ENCODE peak calls at places on chromosomes 16 and 17, in ten cellular contexts. V, O, P, J, U, L, T, Y, G and Q are unnamed samples.

GRCh38 chr16:50744911-50745310 is 3.0 kb downstream of the CYLD start:
- DNase-seq in G (peak; percentile 55), P (no peak), Y (no peak), J (no peak), L (no peak), T (no peak), U (no peak), O (no peak), V (no peak), Q (no peak)

GRCh38 chr17:63070031-63070430 is 104.0 kb downstream of the TANC2 start:
- DNase-seq in O (no peak), T (no peak), L (no peak), P (no peak), Y (no peak), U (no peak), G (peak; percentile 29), J (peak; percentile 10), V (no peak), Q (no peak)

GRCh38 chr16:56332464-56333079 is 92.8 kb downstream of the AMFR start:
- DNase-seq in V (peak; percentile 94), G (peak; percentile 45), L (peak; percentile 67), P (peak; percentile 67), J (peak; percentile 67), U (peak; percentile 90), Y (peak; percentile 63), O (peak; percentile 98), T (peak; percentile 35), Q (peak; percentile 87)

GRCh38 chr16:1290032-1290431 is 19.4 kb upstream of the UBE2I start:
- DNase-seq in V (no peak), P (no peak), L (no peak), T (no peak), G (no peak), O (peak; percentile 88), Y (no peak), J (peak; percentile 41), U (no peak), Q (peak; percentile 84)

GRCh38 chr17:1830288-1830687 is 483 bp downstream of the RPA1 start:
- DNase-seq in L (no peak), J (peak; percentile 4), O (peak; percentile 78), Y (no peak), P (peak; percentile 13), T (no peak), G (no peak), V (no peak), U (peak; percentile 29), Q (peak; percentile 51)

GRCh38 chr17:81148986-81149533 is 16.2 kb upstream of the PVALEF start:
- DNase-seq in V (no peak), T (no peak), G (no peak), Y (no peak), U (no peak), P (no peak), L (no peak), O (no peak), J (no peak), Q (no peak)

GRCh38 chr16:86751081-86752030 is 173.0 kb downstream of the FOXL1 start:
- DNase-seq in L (no peak), U (no peak), T (peak; percentile 43), J (peak; percentile 83), P (no peak), O (peak; percentile 93), G (peak; percentile 87), Y (no peak), V (no peak), Q (peak; percentile 57)

GRCh38 chr17:47802341-47803022 is 19.1 kb downstream of the OSBPL7 start:
- DNase-seq in G (peak; percentile 41), V (peak; percentile 64), Y (peak; percentile 83), T (peak; percentile 32), O (peak; percentile 90), L (peak; percentile 67), U (peak; percentile 91), P (peak; percentile 62), J (peak; percentile 53), Q (peak; percentile 92)

GRCh38 chr17:27496005-27496404 is 39.8 kb downstream of the KSR1 start:
- DNase-seq in P (no peak), L (no peak), Y (no peak), U (no peak), V (no peak), T (no peak), G (no peak), O (no peak), J (no peak), Q (no peak)

GRCh38 chr17:21394265-21394664 is 18.1 kb downstream of the KCNJ12 start:
- DNase-seq in G (peak; percentile 62), L (no peak), J (no peak), U (no peak), V (no peak), P (no peak), Y (no peak), O (no peak), T (peak; percentile 40), Q (no peak)

GRCh38 chr16:22206847-22207714 is 1.0 kb downstream of the EEF2K start:
- DNase-seq in L (peak; percentile 87), G (peak; percentile 57), Y (peak; percentile 68), V (peak; percentile 92), P (peak; percentile 82), T (no peak), O (peak; percentile 94), U (no peak), J (peak; percentile 84), Q (peak; percentile 76)

GRCh38 chr17:73643846-73644144 is 450 bp downstream of the SDK2 start:
- DNase-seq in G (no peak), L (no peak), O (no peak), U (no peak), J (no peak), V (no peak), T (no peak), Y (peak; percentile 33), P (no peak), Q (no peak)
- H3K4me3 ChIP-seq in G (no peak overlapping the region), L (no peak overlapping the region), O (no peak overlapping the region), U (peak overlapping the region; percentile 33), J (peak overlapping the region; percentile 80), V (no peak overlapping the region), T (peak overlapping the region; percentile 31), Y (peak overlapping the region; percentile 86), P (peak overlapping the region; percentile 38), Q (peak overlapping the region; percentile 73)

DNA sequence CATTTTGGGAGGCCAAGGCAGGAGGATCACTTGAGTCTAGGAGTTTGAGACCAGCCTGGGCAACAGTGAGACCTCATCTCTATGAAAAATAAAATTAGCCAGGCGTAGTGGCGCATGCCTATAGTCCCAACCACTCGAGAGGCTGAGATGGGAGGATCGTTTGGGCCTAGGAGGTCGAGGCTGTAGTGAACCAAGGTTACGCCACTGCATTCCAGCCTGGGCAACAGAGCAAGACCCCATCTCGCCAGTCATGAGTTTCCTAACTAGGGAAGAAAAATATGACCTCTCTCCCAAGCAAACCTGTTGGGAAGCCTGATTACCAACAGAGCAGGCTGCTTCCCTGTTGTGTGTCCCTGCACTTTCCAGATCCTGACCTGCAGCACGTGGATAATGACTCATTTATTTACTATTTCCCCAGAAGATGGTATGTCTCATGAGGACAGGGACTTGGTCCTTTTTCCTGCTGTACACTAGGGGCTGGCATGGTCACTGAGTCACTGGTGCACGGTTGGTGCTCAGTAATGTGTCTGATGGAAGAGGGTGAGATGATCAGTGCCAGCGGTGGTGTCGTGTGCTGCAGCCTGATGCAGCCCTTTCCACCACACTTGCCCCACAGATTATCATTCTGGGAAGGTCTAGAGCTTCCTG is 30.8 kb downstream of the NMT1 start:
- DNase-seq in T (no peak), O (peak; percentile 42), U (no peak), V (no peak), J (peak; percentile 32), L (no peak), P (no peak), G (peak; percentile 36), Y (no peak), Q (no peak)
- H3K36me3 ChIP-seq in T (peaks cover 66% of the 10 kb centered on the region), O (peaks cover 70% of the 10 kb centered on the region), U (peaks cover 6% of the 10 kb centered on the region), V (no peaks in the 10 kb centered on the region), J (peaks cover 62% of the 10 kb centered on the region), L (peaks cover 10% of the 10 kb centered on the region), P (no peaks in the 10 kb centered on the region), G (peaks cover 60% of the 10 kb centered on the region), Y (peaks cover 79% of the 10 kb centered on the region), Q (peaks cover 46% of the 10 kb centered on the region)

GRCh38 chr17:8125947-8126305 is 2.0 kb upstream of the HES7 start:
- DNase-seq in P (no peak), T (no peak), Y (peak; percentile 45), O (no peak), U (peak; percentile 20), V (no peak), G (no peak), L (no peak), J (no peak), Q (peak; percentile 91)
- H3K4me3 ChIP-seq in P (peak overlapping the region; percentile 48), T (peak overlapping the region; percentile 69), Y (peak overlapping the region; percentile 78), O (peak overlapping the region; percentile 72), U (peak overlapping the region; percentile 54), V (peak overlapping the region; percentile 45), G (peak overlapping the region; percentile 69), L (peak overlapping the region; percentile 3), J (peak overlapping the region; percentile 64), Q (peak overlapping the region; percentile 74)

GRCh38 chr16:31190061-31190460 is 10.1 kb downstream of the FUS start:
- DNase-seq in T (no peak), Y (no peak), G (no peak), P (no peak), U (no peak), L (no peak), O (no peak), J (no peak), V (no peak), Q (no peak)

GRCh38 chr16:31187808-31188189 is 7.9 kb downstream of the FUS start:
- DNase-seq in G (no peak), P (no peak), Y (no peak), O (peak; percentile 64), U (no peak), L (no peak), J (no peak), T (no peak), V (no peak), Q (no peak)

GRCh38 chr16:31189412-31189778 is 9.5 kb downstream of the FUS start:
- DNase-seq in O (no peak), L (no peak), Y (no peak), U (no peak), V (no peak), G (no peak), P (no peak), T (no peak), J (no peak), Q (no peak)

GRCh38 chr16:31186930-31187807 is 7.2 kb downstream of the FUS start:
- DNase-seq in U (no peak), G (no peak), L (no peak), V (no peak), Y (no peak), O (no peak), T (no peak), J (no peak), P (no peak), Q (no peak)

DNA sequence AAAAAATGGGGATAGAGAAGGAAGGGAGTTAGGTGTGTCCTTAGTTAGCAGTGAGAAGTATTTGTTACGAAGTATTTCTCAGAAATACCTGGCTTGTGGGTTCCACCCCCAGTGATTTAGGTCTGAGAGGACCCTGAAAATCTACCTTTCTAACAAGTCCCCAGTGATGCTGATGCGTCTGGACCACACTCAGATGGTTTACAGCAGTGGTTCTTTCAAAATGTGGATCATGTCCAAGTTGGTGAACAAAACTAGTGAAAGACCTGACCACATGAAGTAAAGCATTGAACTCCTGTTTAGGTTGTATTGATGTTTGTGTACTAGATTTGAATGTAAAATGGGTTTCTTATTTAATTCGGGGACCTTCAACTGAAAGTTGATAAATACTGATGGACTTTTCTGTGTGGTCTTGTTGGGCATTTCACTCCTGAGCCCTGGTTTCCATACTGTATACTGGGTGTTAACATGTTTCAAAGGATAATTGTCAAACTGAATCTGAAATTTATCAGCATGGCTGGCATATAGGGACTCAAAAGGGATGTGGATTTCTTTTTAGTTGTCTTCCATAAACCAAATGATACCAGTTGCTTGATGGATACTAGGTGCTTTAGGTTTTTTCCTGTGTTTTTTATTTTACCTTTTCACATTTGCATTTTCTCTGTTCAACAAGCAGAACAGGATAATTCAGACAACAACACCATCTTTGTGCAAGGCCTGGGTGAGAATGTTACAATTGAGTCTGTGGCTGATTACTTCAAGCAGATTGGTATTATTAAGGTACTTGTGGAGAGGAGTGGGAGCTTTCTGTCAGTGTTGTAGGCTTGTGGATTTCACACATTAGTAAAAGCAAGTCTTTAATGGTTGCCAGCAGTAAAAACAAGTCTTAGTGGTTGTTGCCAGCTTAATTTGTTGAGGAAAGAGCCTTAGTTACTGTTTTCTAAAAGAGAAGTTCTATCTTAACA is 8.8 kb downstream of the FUS start:
- DNase-seq in V (no peak), J (no peak), Y (no peak), G (no peak), P (no peak), T (no peak), U (no peak), O (no peak), L (no peak), Q (no peak)
- H3K36me3 ChIP-seq in V (no peaks in the 10 kb centered on the region), J (peaks cover 97% of the 10 kb centered on the region), Y (peaks cover 100% of the 10 kb centered on the region), G (peaks cover 91% of the 10 kb centered on the region), P (peaks cover 5% of the 10 kb centered on the region), T (peaks cover 98% of the 10 kb centered on the region), U (peaks cover 11% of the 10 kb centered on the region), O (peaks cover 99% of the 10 kb centered on the region), L (peaks cover 27% of the 10 kb centered on the region), Q (peaks cover 86% of the 10 kb centered on the region)